ENCODE peak calls at places on chromosomes 5 and 9, in six cellular contexts. I is stimulated activated CD4-positive, alpha-beta T cell treated with anti-CD3 and anti-CD28 coated beads, Interleukin-4, amount 100 ng/mL, for 24 hours; L is C1 segment of cervical spinal cord; U is PC-3; R is heart right ventricle; S is aorta. M is an unnamed sample.

GRCh38 chr9:81737871-81738507 is 48.6 kb upstream of the TLE1 start:
- DNase-seq in I (no peak), L (no peak), U (peak; percentile 89), R (peak; percentile 11), S (peak; percentile 75), M (peak; percentile 84)

GRCh38 chr5:142602720-142603245 is 83.1 kb downstream of the FGF1 start:
- DNase-seq in I (no peak), L (no peak), U (peak; percentile 80), R (no peak), S (no peak), M (no peak)

GRCh38 chr9:95726756-95727155 is 148.7 kb upstream of the ERCC6L2 start:
- DNase-seq in I (no peak), L (peak; percentile 1), U (peak; percentile 62), R (no peak), S (no peak), M (no peak)

GRCh38 chr9:88535932-88536324 is 950 bp downstream of the NXNL2 start:
- DNase-seq in I (no peak), L (no peak), U (no peak), R (no peak), S (peak; percentile 58), M (no peak)

GRCh38 chr5:56328753-56329560 is 95.8 kb upstream of the ANKRD55 start:
- DNase-seq in I (peak; percentile 74), L (no peak), U (peak; percentile 67), R (no peak), S (no peak), M (no peak)

GRCh38 chr5:151082976-151083651 is 2.3 kb upstream of the TNIP1 start:
- DNase-seq in I (peak; percentile 81), L (no peak), U (peak; percentile 90), R (no peak), S (no peak), M (no peak)

GRCh38 chr5:178793156-178793555 is 62.7 kb upstream of the ZNF354A start:
- DNase-seq in I (no peak), L (no peak), U (peak; percentile 63), R (no peak), S (no peak), M (no peak)

GRCh38 chr5:127848098-127848497 is 144.9 kb downstream of the CCDC192 start:
- DNase-seq in I (no peak), L (no peak), U (no peak), R (no peak), S (no peak), M (no peak)

GRCh38 chr9:33273972-33274328 is 9.1 kb downstream of the CHMP5 start:
- DNase-seq in I (no peak), L (no peak), U (peak; percentile 15), R (no peak), S (no peak), M (no peak)

GRCh38 chr5:124156408-124157027 is 589.9 kb downstream of the ZNF608 start:
- DNase-seq in I (no peak), L (no peak), U (no peak), R (no peak), S (no peak), M (no peak)

GRCh38 chr9:132810314-132810713 is 67.8 kb downstream of the AK8 start:
- DNase-seq in I (no peak), L (no peak), U (no peak), R (no peak), S (no peak), M (no peak)

GRCh38 chr5:97115932-97116331 is 26.5 kb downstream of the LIX1 start:
- DNase-seq in I (no peak), L (no peak), U (no peak), R (peak; percentile 70), S (no peak), M (no peak)

GRCh38 chr5:134053840-134054338 is 49.1 kb upstream of the VDAC1 start:
- DNase-seq in I (no peak), L (no peak), U (peak; percentile 77), R (no peak), S (no peak), M (no peak)

GRCh38 chr5:178350361-178351220 is 118.0 kb upstream of the PHYKPL start:
- DNase-seq in I (no peak), L (no peak), U (no peak), R (no peak), S (peak; percentile 38), M (no peak)

GRCh38 chr5:134248271-134248670 is 22.4 kb upstream of the PPP2CA start:
- DNase-seq in I (no peak), L (no peak), U (peak; percentile 47), R (no peak), S (no peak), M (no peak)

GRCh38 chr5:80453372-80453771 is 34.5 kb upstream of the FAM151B start:
- DNase-seq in I (no peak), L (no peak), U (no peak), R (no peak), S (no peak), M (no peak)

M was measured in T1000.